ENCODE peak calls at places on chromosomes 11 and 22, in four cellular contexts. Q is stimulated activated CD4-positive, alpha-beta T cell treated with anti-CD3 and anti-CD28 coated beads, Interleukin-4, amount 100 ng/mL, for 24 hours; A is iris pigment epithelial cell; B is A549. L is an unnamed sample.

GRCh38 chr11:115054541-115055538 is 376.5 kb downstream of the NXPE2 start:
- DNase-seq in Q (no peak), A (no peak), B (no peak), L (no peak)

GRCh38 chr11:95305726-95306522 is 74.9 kb upstream of the SESN3 start:
- DNase-seq in Q (no peak), A (no peak), B (no peak), L (no peak)

GRCh38 chr22:46985507-46985882 is 223.0 kb downstream of the TBC1D22A start:
- DNase-seq in Q (no peak), A (no peak), B (no peak), L (no peak)

GRCh38 chr11:62778441-62778840 is 7.2 kb downstream of the TAF6L start:
- DNase-seq in Q (no peak), A (no peak), B (no peak), L (no peak)

GRCh38 chr11:67780056-67780455 is 105.6 kb upstream of the ALDH3B2 start:
- DNase-seq in Q (no peak), A (no peak), B (no peak), L (no peak)

GRCh38 chr22:21952586-21953571 is at the start of gene PPM1F:
- DNase-seq in Q (peak; percentile 90), A (peak; percentile 51), B (peak; percentile 51), L (peak; percentile 93)

GRCh38 chr11:75582935-75583709 is 21.1 kb downstream of the SERPINH1 start:
- DNase-seq in Q (peak; percentile 63), A (peak; percentile 69), B (peak; percentile 59), L (peak; percentile 57)

GRCh38 chr22:32850591-32851517 is 49.3 kb downstream of the TIMP3 start:
- DNase-seq in Q (no peak), A (peak; percentile 5), B (no peak), L (no peak)

GRCh38 chr22:44994399-44995281 is 15.2 kb downstream of the PHF21B start:
- DNase-seq in Q (no peak), A (no peak), B (no peak), L (no peak)

GRCh38 chr11:66335531-66336233 is 552 bp downstream of the RIN1 start:
- DNase-seq in Q (no peak), A (peak; percentile 71), B (no peak), L (peak; percentile 44)

GRCh38 chr11:63560506-63561179 is 2.5 kb downstream of the PLAAT2 start:
- DNase-seq in Q (no peak), A (no peak), B (no peak), L (peak; percentile 69)

GRCh38 chr11:126951465-126951864 is 49.1 kb downstream of the KIRREL3 start:
- DNase-seq in Q (no peak), A (no peak), B (no peak), L (no peak)

GRCh38 chr11:46366661-46367161 is 14.8 kb upstream of the MDK start:
- DNase-seq in Q (no peak), A (no peak), B (no peak), L (no peak)

GRCh38 chr11:819943-820649 is 1.4 kb downstream of the PNPLA2 start:
- DNase-seq in Q (peak; percentile 93), A (peak; percentile 65), B (peak; percentile 77), L (peak; percentile 93)

GRCh38 chr11:69398529-69399492 is 82.7 kb upstream of the LINC01488 start:
- DNase-seq in Q (no peak), A (peak; percentile 28), B (no peak), L (no peak)

GRCh38 chr11:16412525-16413194 is 56.3 kb upstream of the SOX6 start:
- DNase-seq in Q (no peak), A (no peak), B (no peak), L (no peak)

GRCh38 chr22:38311331-38311635 is 6.0 kb downstream of the CSNK1E start:
- DNase-seq in Q (no peak), A (no peak), B (no peak), L (no peak)

GRCh38 chr11:62508336-62509058 is 38.1 kb downstream of the AHNAK start:
- DNase-seq in Q (no peak), A (peak; percentile 31), B (peak; percentile 89), L (peak; percentile 74)

GRCh38 chr11:8201524-8202365 is 32.9 kb upstream of the RIC3 start:
- DNase-seq in Q (no peak), A (no peak), B (no peak), L (no peak)

GRCh38 chr11:100827934-100828661 is 141.0 kb downstream of the ARHGAP42 start:
- DNase-seq in Q (no peak), A (peak; percentile 74), B (peak; percentile 18), L (peak; percentile 68)

GRCh38 chr11:30128269-30128932 is 102.4 kb upstream of the FSHB start:
- DNase-seq in Q (no peak), A (peak; percentile 62), B (peak; percentile 22), L (peak; percentile 4)

GRCh38 chr11:69382131-69383128 is 88.5 kb downstream of the MYEOV start:
- DNase-seq in Q (no peak), A (peak; percentile 35), B (no peak), L (no peak)

GRCh38 chr11:18347471-18348125 is 25.2 kb downstream of the GTF2H1 start:
- DNase-seq in Q (no peak), A (peak; percentile 91), B (no peak), L (no peak)

GRCh38 chr22:45918455-45919370 is 58.2 kb downstream of the WNT7B start:
- DNase-seq in Q (no peak), A (no peak), B (peak; percentile 86), L (peak; percentile 93)

GRCh38 chr22:38921801-38922200 is 35.6 kb upstream of the APOBEC3A start:
- DNase-seq in Q (no peak), A (no peak), B (no peak), L (peak; percentile 63)

GRCh38 chr22:24059121-24059520 is 48.0 kb downstream of the CABIN1 start:
- DNase-seq in Q (no peak), A (peak; percentile 89), B (no peak), L (no peak)

GRCh38 chr11:9687736-9688494 is 24.0 kb downstream of the SWAP70 start:
- DNase-seq in Q (no peak), A (peak; percentile 46), B (no peak), L (no peak)

GRCh38 chr22:38981005-38981658 is 1.0 kb upstream of the APOBEC3B start:
- DNase-seq in Q (no peak), A (peak; percentile 31), B (no peak), L (peak; percentile 70)

GRCh38 chr22:20672082-20672424 is 101.9 kb upstream of the SERPIND1 start:
- DNase-seq in Q (no peak), A (no peak), B (no peak), L (no peak)

GRCh38 chr11:101583180-101584128 is at the start of gene TRPC6:
- DNase-seq in Q (no peak), A (peak; percentile 10), B (peak; percentile 33), L (no peak)

GRCh38 chr11:72813740-72814138 is 472 bp upstream of the ATG16L2 start:
- DNase-seq in Q (peak; percentile 85), A (peak; percentile 80), B (peak; percentile 61), L (peak; percentile 86)

GRCh38 chr22:27727673-27728451 is 73.7 kb downstream of the MN1 start:
- DNase-seq in Q (no peak), A (no peak), B (no peak), L (no peak)

GRCh38 chr22:21762712-21763581 is 27.4 kb upstream of the YPEL1 start:
- DNase-seq in Q (peak; percentile 61), A (no peak), B (no peak), L (no peak)

GRCh38 chr11:117180020-117180419 is 1.5 kb downstream of the SIDT2 start:
- DNase-seq in Q (no peak), A (no peak), B (no peak), L (no peak)

GRCh38 chr11:33072465-33072864 is 33.1 kb downstream of the TCP11L1 start:
- DNase-seq in Q (no peak), A (no peak), B (no peak), L (no peak)

GRCh38 chr11:7523416-7524210 is 9.8 kb downstream of the PPFIBP2 start:
- DNase-seq in Q (no peak), A (no peak), B (no peak), L (no peak)

GRCh38 chr11:115759622-115760527 is 255.7 kb upstream of the CADM1 start:
- DNase-seq in Q (no peak), A (no peak), B (no peak), L (no peak)

GRCh38 chr11:126544311-126545056 is 189.0 kb downstream of the ST3GAL4 start:
- DNase-seq in Q (no peak), A (peak; percentile 33), B (no peak), L (no peak)

L was measured in Calu3.